ENCODE peak calls at places on chromosomes 16 and 17, in five cellular contexts. S is SK-N-SH, G is mammary epithelial cell, M is lower leg skin, L is transverse colon. A is an unnamed sample.

GRCh38 chr17:65489413-65490170 is 71.9 kb downstream of the AXIN2 start:
- DNase-seq in S (no peak), G (no peak), M (no peak), L (no peak), A (no peak)

GRCh38 chr17:63498621-63499195 is 21.8 kb downstream of the ACE start:
- DNase-seq in S (no peak), G (no peak), M (no peak), L (no peak), A (no peak)

GRCh38 chr17:19940722-19941464 is 36.7 kb downstream of the AKAP10 start:
- DNase-seq in S (no peak), G (peak), M (no peak), L (no peak), A (no peak)

GRCh38 chr16:67302076-67302475 is 22.7 kb downstream of the PLEKHG4 start:
- DNase-seq in S (peak), G (no peak), M (no peak), L (no peak), A (no peak)

GRCh38 chr16:26668026-26668425 is 398.7 kb upstream of the C16orf82 start:
- DNase-seq in S (peak), G (no peak), M (no peak), L (no peak), A (no peak)

GRCh38 chr16:81429045-81429521 is 15.5 kb upstream of the CMIP start:
- DNase-seq in S (peak), G (no peak), M (no peak), L (peak), A (peak)

GRCh38 chr16:1366060-1366711 is 14.5 kb downstream of the GNPTG start:
- DNase-seq in S (no peak), G (no peak), M (no peak), L (no peak), A (no peak)

GRCh38 chr17:44198721-44199552 is 747 bp downstream of the ATXN7L3 start:
- DNase-seq in S (peak), G (peak), M (no peak), L (peak), A (peak)

GRCh38 chr17:64240261-64240740 is 22.8 kb downstream of the TEX2 start:
- DNase-seq in S (peak), G (peak), M (no peak), L (no peak), A (peak)

GRCh38 chr16:709651-710499 is 4.3 kb upstream of the FBXL16 start:
- DNase-seq in S (peak), G (no peak), M (no peak), L (no peak), A (peak)

GRCh38 chr16:89295071-89295900 is 77.8 kb downstream of the ZNF778 start:
- DNase-seq in S (no peak), G (no peak), M (no peak), L (no peak), A (no peak)

GRCh38 chr16:69410285-69410990 is 14.0 kb upstream of the CYB5B start:
- DNase-seq in S (no peak), G (peak), M (no peak), L (no peak), A (no peak)

GRCh38 chr16:55832788-55833583 is at the start of gene CES1:
- DNase-seq in S (no peak), G (no peak), M (peak), L (peak), A (no peak)

GRCh38 chr17:67686246-67686645 is 31.5 kb upstream of the NOL11 start:
- DNase-seq in S (no peak), G (no peak), M (no peak), L (no peak), A (no peak)

GRCh38 chr17:43898446-43898845 is 8.9 kb downstream of the MPP2 start:
- DNase-seq in S (no peak), G (no peak), M (no peak), L (no peak), A (no peak)

GRCh38 chr16:56824335-56824734 is 40.7 kb upstream of the SLC12A3 start:
- DNase-seq in S (no peak), G (no peak), M (no peak), L (peak), A (no peak)

GRCh38 chr17:32440722-32441121 is 3.6 kb upstream of the PSMD11 start:
- DNase-seq in S (no peak), G (no peak), M (no peak), L (no peak), A (no peak)

GRCh38 chr16:73949574-73950348 is 346.9 kb upstream of the PSMD7 start:
- DNase-seq in S (no peak), G (peak), M (peak), L (no peak), A (peak)

GRCh38 chr17:30336369-30337171 is 2.7 kb upstream of the TMIGD1 start:
- DNase-seq in S (peak), G (peak), M (no peak), L (peak), A (peak)

GRCh38 chr16:89478576-89479221 is 11.7 kb downstream of the ANKRD11 start:
- DNase-seq in S (no peak), G (peak), M (no peak), L (no peak), A (no peak)

GRCh38 chr17:55601874-55602364 is 90.7 kb upstream of the SMIM36 start:
- DNase-seq in S (peak), G (peak), M (no peak), L (no peak), A (peak)
- TF ChIP-seq CTCF in S (peak), G (peak), M (no peak), L (peak), A (peak)

GRCh38 chr16:75152635-75153034 is 4.3 kb downstream of the ZFP1 start:
- DNase-seq in S (no peak), G (no peak), M (no peak), L (no peak), A (no peak)
- TF ChIP-seq CTCF in S (no peak), G (no peak), M (no peak), L (no peak), A (no peak)

GRCh38 chr17:5773942-5774341 is 189.6 kb upstream of the NLRP1 start:
- DNase-seq in S (no peak), G (no peak), M (no peak), L (no peak), A (no peak)
- TF ChIP-seq CTCF in S (no peak), G (no peak), M (no peak), L (no peak), A (no peak)

GRCh38 chr17:69066482-69066881 is 5.8 kb upstream of the ABCA9 start:
- DNase-seq in S (no peak), G (no peak), M (no peak), L (no peak), A (no peak)

GRCh38 chr17:69064476-69064875 is 3.7 kb upstream of the ABCA9 start:
- DNase-seq in S (no peak), G (no peak), M (no peak), L (no peak), A (no peak)

GRCh38 chr17:69065113-69065512 is 4.4 kb upstream of the ABCA9 start:
- DNase-seq in S (no peak), G (no peak), M (no peak), L (no peak), A (no peak)

GRCh38 chr17:69069289-69069688 is 8.6 kb upstream of the ABCA9 start:
- DNase-seq in S (peak), G (no peak), M (no peak), L (no peak), A (no peak)

GRCh38 chr17:69067274-69068047 is 6.7 kb upstream of the ABCA9 start:
- DNase-seq in S (no peak), G (no peak), M (no peak), L (no peak), A (no peak)
- TF ChIP-seq CTCF in S (peak), G (no peak), M (no peak), L (no peak), A (no peak)

DNA sequence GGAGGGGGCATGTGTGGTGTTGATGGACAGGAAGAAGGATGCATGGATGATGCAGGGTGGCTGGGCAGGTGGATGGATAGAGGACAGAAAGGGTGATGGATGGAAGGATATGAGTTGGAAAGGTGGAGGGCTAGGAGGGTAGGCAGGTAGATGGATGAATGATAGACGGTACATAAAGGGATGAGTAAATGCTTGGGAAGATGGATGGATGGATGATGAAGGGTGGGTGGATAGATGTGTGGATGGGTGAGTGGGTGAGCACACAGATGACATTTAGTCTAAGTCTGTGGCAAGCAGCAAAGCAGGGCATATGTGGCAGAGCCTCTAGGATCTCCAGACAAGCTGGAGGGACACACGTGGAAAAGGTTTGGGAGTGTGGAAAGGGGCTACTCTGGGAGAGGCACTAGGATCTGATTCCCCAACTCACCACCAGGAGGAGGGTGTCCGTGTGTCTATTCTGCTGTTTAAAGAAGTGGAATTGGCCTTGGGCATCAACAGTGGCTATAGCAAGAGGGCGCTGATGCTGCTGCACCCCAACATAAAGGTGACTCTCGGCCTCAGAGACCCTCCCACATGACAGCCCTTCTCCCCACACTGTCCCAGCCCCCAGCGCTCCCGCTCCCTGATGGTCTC is 8.2 kb downstream of the PLD2 start:
- DNase-seq in S (no peak), G (no peak), M (no peak), L (no peak), A (no peak)
- TF ChIP-seq CTCF in S (peak), G (peak), M (no peak), L (no peak), A (no peak)

GRCh38 chr16:30370444-30371247 is at the start of gene TBC1D10B:
- DNase-seq in S (peak), G (peak), M (peak), L (peak), A (peak)
- TF ChIP-seq CTCF in S (peak), G (no peak), M (no peak), L (peak), A (no peak)

GRCh38 chr16:3460121-3460520 is 16.6 kb downstream of the NAA60 start:
- DNase-seq in S (no peak), G (no peak), M (no peak), L (no peak), A (no peak)

GRCh38 chr16:3460585-3460984 is 17.1 kb downstream of the NAA60 start:
- DNase-seq in S (no peak), G (no peak), M (no peak), L (no peak), A (no peak)

GRCh38 chr16:3459401-3460090 is 16.1 kb downstream of the NAA60 start:
- DNase-seq in S (no peak), G (no peak), M (no peak), L (no peak), A (no peak)

GRCh38 chr16:3458852-3459361 is 15.4 kb downstream of the NAA60 start:
- DNase-seq in S (no peak), G (no peak), M (no peak), L (peak), A (peak)

DNA sequence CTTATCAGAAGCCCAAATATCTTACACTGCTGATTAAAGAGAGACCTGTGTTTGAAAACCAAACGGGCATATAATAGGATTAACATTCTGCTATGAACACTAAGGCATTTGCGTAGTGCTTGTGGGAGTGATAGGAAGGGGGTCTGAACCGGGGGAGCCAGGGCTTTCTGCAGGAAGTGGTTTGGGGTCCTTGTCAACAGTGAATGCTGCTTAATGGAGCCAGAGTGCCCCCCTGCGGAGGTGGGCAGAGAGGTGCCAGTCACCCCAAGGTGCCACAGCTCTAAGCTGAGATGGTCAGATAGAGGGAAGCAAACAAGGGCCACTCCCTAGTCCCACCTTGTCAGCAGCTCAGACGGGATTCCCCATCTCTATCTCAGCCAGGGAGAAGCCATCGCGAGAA is 17.6 kb downstream of the NAA60 start:
- DNase-seq in S (no peak), G (no peak), M (no peak), L (no peak), A (no peak)
- TF ChIP-seq CTCF in S (no peak), G (no peak), M (no peak), L (no peak), A (no peak)

A was measured in Calu3.